ENCODE peak calls at places on chromosomes 2 and 18, in nine cellular contexts. One of them, this sample, is unnamed.

GRCh38 chr2:215362562-215362904 is 50.7 kb downstream of the ATIC start:
- DNase-seq in OCI-LY7: no peak
- DNase-seq in IMR-90: peak; percentile 15
- DNase-seq in thyroid gland: no peak
- DNase-seq in heart left ventricle: no peak
- DNase-seq in cardiac muscle cell: no peak
- DNase-seq in BJ: no peak
- DNase-seq in foreskin keratinocyte: no peak
- DNase-seq in cardiac fibroblast: peak; percentile 32
- DNase-seq in this sample: no peak

GRCh38 chr2:85911097-85911496 is 22.3 kb upstream of the ST3GAL5 start:
- DNase-seq in OCI-LY7: no peak
- DNase-seq in IMR-90: no peak
- DNase-seq in thyroid gland: no peak
- DNase-seq in heart left ventricle: no peak
- DNase-seq in cardiac muscle cell: no peak
- DNase-seq in BJ: no peak
- DNase-seq in foreskin keratinocyte: no peak
- DNase-seq in cardiac fibroblast: no peak
- DNase-seq in this sample: no peak

GRCh38 chr18:58195278-58195721 is 151.3 kb downstream of the NEDD4L start:
- DNase-seq in OCI-LY7: peak; percentile 3
- DNase-seq in IMR-90: no peak
- DNase-seq in thyroid gland: peak; percentile 70
- DNase-seq in heart left ventricle: no peak
- DNase-seq in cardiac muscle cell: peak; percentile 37
- DNase-seq in BJ: no peak
- DNase-seq in foreskin keratinocyte: peak; percentile 60
- DNase-seq in cardiac fibroblast: no peak
- DNase-seq in this sample: peak; percentile 54

GRCh38 chr18:49795612-49796552 is 17.5 kb downstream of the ACAA2 start:
- DNase-seq in OCI-LY7: no peak
- DNase-seq in IMR-90: peak; percentile 27
- DNase-seq in thyroid gland: no peak
- DNase-seq in heart left ventricle: no peak
- DNase-seq in cardiac muscle cell: no peak
- DNase-seq in BJ: no peak
- DNase-seq in foreskin keratinocyte: no peak
- DNase-seq in cardiac fibroblast: no peak
- DNase-seq in this sample: no peak

GRCh38 chr18:76752400-76752799 is 70.0 kb upstream of the ZNF236 start:
- DNase-seq in OCI-LY7: no peak
- DNase-seq in IMR-90: no peak
- DNase-seq in thyroid gland: no peak
- DNase-seq in heart left ventricle: no peak
- DNase-seq in cardiac muscle cell: no peak
- DNase-seq in BJ: no peak
- DNase-seq in foreskin keratinocyte: peak; percentile 29
- DNase-seq in cardiac fibroblast: no peak
- DNase-seq in this sample: peak; percentile 76

GRCh38 chr18:8084160-8084559 is 517.0 kb downstream of the PTPRM start:
- DNase-seq in OCI-LY7: peak; percentile 20
- DNase-seq in IMR-90: peak; percentile 46
- DNase-seq in thyroid gland: no peak
- DNase-seq in heart left ventricle: no peak
- DNase-seq in cardiac muscle cell: peak; percentile 69
- DNase-seq in BJ: no peak
- DNase-seq in foreskin keratinocyte: peak; percentile 52
- DNase-seq in cardiac fibroblast: peak; percentile 62
- DNase-seq in this sample: peak; percentile 66

GRCh38 chr18:46097378-46097852 is 681 bp downstream of the ATP5F1A start:
- DNase-seq in OCI-LY7: peak; percentile 11
- DNase-seq in IMR-90: no peak
- DNase-seq in thyroid gland: peak; percentile 16
- DNase-seq in heart left ventricle: no peak
- DNase-seq in cardiac muscle cell: peak; percentile 37
- DNase-seq in BJ: no peak
- DNase-seq in foreskin keratinocyte: no peak
- DNase-seq in cardiac fibroblast: no peak
- DNase-seq in this sample: no peak

GRCh38 chr18:67282796-67283195 is 233.7 kb downstream of the DSEL start:
- DNase-seq in OCI-LY7: no peak
- DNase-seq in IMR-90: peak; percentile 11
- DNase-seq in thyroid gland: no peak
- DNase-seq in heart left ventricle: no peak
- DNase-seq in cardiac muscle cell: no peak
- DNase-seq in BJ: peak; percentile 36
- DNase-seq in foreskin keratinocyte: no peak
- DNase-seq in cardiac fibroblast: peak; percentile 73
- DNase-seq in this sample: no peak

GRCh38 chr2:9392895-9393757 is 30.2 kb downstream of the ITGB1BP1 start:
- DNase-seq in OCI-LY7: no peak
- DNase-seq in IMR-90: no peak
- DNase-seq in thyroid gland: peak; percentile 80
- DNase-seq in heart left ventricle: peak; percentile 63
- DNase-seq in cardiac muscle cell: peak; percentile 21
- DNase-seq in BJ: no peak
- DNase-seq in foreskin keratinocyte: no peak
- DNase-seq in cardiac fibroblast: peak; percentile 77
- DNase-seq in this sample: no peak

GRCh38 chr2:237723613-237724012 is 75.0 kb upstream of the RBM44 start:
- DNase-seq in OCI-LY7: peak; percentile 70
- DNase-seq in IMR-90: peak; percentile 57
- DNase-seq in thyroid gland: no peak
- DNase-seq in heart left ventricle: peak; percentile 72
- DNase-seq in cardiac muscle cell: no peak
- DNase-seq in BJ: no peak
- DNase-seq in foreskin keratinocyte: peak; percentile 84
- DNase-seq in cardiac fibroblast: no peak
- DNase-seq in this sample: peak; percentile 65

GRCh38 chr2:34447097-34447496 is 848.0 kb upstream of the FAM98A start:
- DNase-seq in OCI-LY7: no peak
- DNase-seq in IMR-90: no peak
- DNase-seq in thyroid gland: no peak
- DNase-seq in heart left ventricle: no peak
- DNase-seq in cardiac muscle cell: no peak
- DNase-seq in BJ: no peak
- DNase-seq in foreskin keratinocyte: no peak
- DNase-seq in cardiac fibroblast: no peak
- DNase-seq in this sample: no peak

GRCh38 chr2:113231064-113231463 is 47.7 kb downstream of the PAX8 start:
- DNase-seq in OCI-LY7: no peak
- DNase-seq in IMR-90: no peak
- DNase-seq in thyroid gland: no peak
- DNase-seq in heart left ventricle: no peak
- DNase-seq in cardiac muscle cell: no peak
- DNase-seq in BJ: no peak
- DNase-seq in foreskin keratinocyte: no peak
- DNase-seq in cardiac fibroblast: no peak
- DNase-seq in this sample: no peak

GRCh38 chr2:207111757-207112156 is 54.0 kb downstream of the KLF7 start:
- DNase-seq in OCI-LY7: no peak
- DNase-seq in IMR-90: no peak
- DNase-seq in thyroid gland: no peak
- DNase-seq in heart left ventricle: no peak
- DNase-seq in cardiac muscle cell: no peak
- DNase-seq in BJ: no peak
- DNase-seq in foreskin keratinocyte: no peak
- DNase-seq in cardiac fibroblast: no peak
- DNase-seq in this sample: no peak

GRCh38 chr2:207112397-207112796 is 53.4 kb downstream of the KLF7 start:
- DNase-seq in OCI-LY7: no peak
- DNase-seq in IMR-90: no peak
- DNase-seq in thyroid gland: no peak
- DNase-seq in heart left ventricle: no peak
- DNase-seq in cardiac muscle cell: no peak
- DNase-seq in BJ: no peak
- DNase-seq in foreskin keratinocyte: no peak
- DNase-seq in cardiac fibroblast: no peak
- DNase-seq in this sample: no peak

GRCh38 chr2:207109768-207110167 is 56.0 kb downstream of the KLF7 start:
- DNase-seq in OCI-LY7: no peak
- DNase-seq in IMR-90: no peak
- DNase-seq in thyroid gland: no peak
- DNase-seq in heart left ventricle: no peak
- DNase-seq in cardiac muscle cell: no peak
- DNase-seq in BJ: no peak
- DNase-seq in foreskin keratinocyte: no peak
- DNase-seq in cardiac fibroblast: no peak
- DNase-seq in this sample: no peak

GRCh38 chr2:207110310-207110709 is 55.4 kb downstream of the KLF7 start:
- DNase-seq in OCI-LY7: no peak
- DNase-seq in IMR-90: no peak
- DNase-seq in thyroid gland: no peak
- DNase-seq in heart left ventricle: no peak
- DNase-seq in cardiac muscle cell: no peak
- DNase-seq in BJ: no peak
- DNase-seq in foreskin keratinocyte: no peak
- DNase-seq in cardiac fibroblast: no peak
- DNase-seq in this sample: no peak

DNA sequence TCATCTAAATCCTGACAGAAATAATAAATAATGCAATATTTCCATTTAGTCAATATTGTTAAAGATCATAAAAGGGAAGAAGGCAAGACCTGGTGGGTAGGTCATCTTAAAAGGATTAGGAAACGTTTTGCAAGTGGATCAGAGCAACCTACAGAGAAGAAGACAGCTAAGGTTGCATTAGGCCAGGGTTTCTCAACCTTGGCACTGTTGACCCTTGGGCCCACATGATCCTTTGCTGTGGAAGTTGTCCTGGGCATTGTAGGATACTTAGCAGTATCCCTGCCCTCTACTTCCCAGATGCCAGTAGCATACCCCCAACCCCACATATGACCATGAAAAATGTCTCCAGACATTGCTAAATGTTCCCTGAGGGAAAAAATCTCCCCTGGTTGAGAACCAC is 55.0 kb downstream of the KLF7 start:
- DNase-seq in OCI-LY7: no peak
- DNase-seq in IMR-90: no peak
- DNase-seq in thyroid gland: no peak
- DNase-seq in heart left ventricle: no peak
- DNase-seq in cardiac muscle cell: no peak
- DNase-seq in BJ: no peak
- DNase-seq in foreskin keratinocyte: no peak
- DNase-seq in cardiac fibroblast: no peak
- DNase-seq in this sample: no peak
- TF ChIP-seq CTCF in OCI-LY7: no peak
- TF ChIP-seq CTCF in IMR-90: no peak
- TF ChIP-seq CTCF in thyroid gland: no peak
- TF ChIP-seq CTCF in heart left ventricle: no peak
- TF ChIP-seq CTCF in cardiac muscle cell: no peak
- TF ChIP-seq CTCF in BJ: no peak
- TF ChIP-seq CTCF in foreskin keratinocyte: no peak
- TF ChIP-seq CTCF in cardiac fibroblast: no peak
- TF ChIP-seq CTCF in this sample: no peak

GRCh38 chr2:148020358-148021058 is at the start of gene ORC4:
- DNase-seq in OCI-LY7: peak; percentile 99
- DNase-seq in IMR-90: peak; percentile 99
- DNase-seq in thyroid gland: peak; percentile 99
- DNase-seq in heart left ventricle: peak; percentile 99
- DNase-seq in cardiac muscle cell: peak; percentile 100
- DNase-seq in BJ: peak; percentile 97
- DNase-seq in foreskin keratinocyte: peak; percentile 98
- DNase-seq in cardiac fibroblast: peak; percentile 100
- DNase-seq in this sample: peak; percentile 100
- TF ChIP-seq CTCF in OCI-LY7: peak; percentile 36
- TF ChIP-seq CTCF in IMR-90: peak; percentile 38
- TF ChIP-seq CTCF in thyroid gland: peak; percentile 40
- TF ChIP-seq CTCF in heart left ventricle: peak; percentile 32
- TF ChIP-seq CTCF in cardiac muscle cell: peak; percentile 49
- TF ChIP-seq CTCF in BJ: peak; percentile 64
- TF ChIP-seq CTCF in foreskin keratinocyte: peak; percentile 59
- TF ChIP-seq CTCF in cardiac fibroblast: peak; percentile 37
- TF ChIP-seq CTCF in this sample: peak; percentile 49

GRCh38 chr2:226796012-226796839 is 3.4 kb downstream of the IRS1 start:
- DNase-seq in OCI-LY7: no peak
- DNase-seq in IMR-90: peak; percentile 14
- DNase-seq in thyroid gland: peak; percentile 37
- DNase-seq in heart left ventricle: no peak
- DNase-seq in cardiac muscle cell: no peak
- DNase-seq in BJ: no peak
- DNase-seq in foreskin keratinocyte: peak; percentile 21
- DNase-seq in cardiac fibroblast: no peak
- DNase-seq in this sample: peak; percentile 17

GRCh38 chr2:226795281-226796011 is 4.2 kb downstream of the IRS1 start:
- DNase-seq in OCI-LY7: no peak
- DNase-seq in IMR-90: peak; percentile 56
- DNase-seq in thyroid gland: peak; percentile 29
- DNase-seq in heart left ventricle: peak; percentile 44
- DNase-seq in cardiac muscle cell: no peak
- DNase-seq in BJ: no peak
- DNase-seq in foreskin keratinocyte: peak; percentile 27
- DNase-seq in cardiac fibroblast: no peak
- DNase-seq in this sample: peak; percentile 44

GRCh38 chr2:226797989-226798421 is 1.6 kb downstream of the IRS1 start:
- DNase-seq in OCI-LY7: no peak
- DNase-seq in IMR-90: peak; percentile 56
- DNase-seq in thyroid gland: peak; percentile 35
- DNase-seq in heart left ventricle: peak; percentile 39
- DNase-seq in cardiac muscle cell: no peak
- DNase-seq in BJ: no peak
- DNase-seq in foreskin keratinocyte: no peak
- DNase-seq in cardiac fibroblast: peak; percentile 33
- DNase-seq in this sample: no peak

GRCh38 chr2:226797289-226797988 is 2.2 kb downstream of the IRS1 start:
- DNase-seq in OCI-LY7: no peak
- DNase-seq in IMR-90: peak; percentile 75
- DNase-seq in thyroid gland: peak; percentile 69
- DNase-seq in heart left ventricle: peak; percentile 54
- DNase-seq in cardiac muscle cell: no peak
- DNase-seq in BJ: no peak
- DNase-seq in foreskin keratinocyte: no peak
- DNase-seq in cardiac fibroblast: no peak
- DNase-seq in this sample: no peak

DNA sequence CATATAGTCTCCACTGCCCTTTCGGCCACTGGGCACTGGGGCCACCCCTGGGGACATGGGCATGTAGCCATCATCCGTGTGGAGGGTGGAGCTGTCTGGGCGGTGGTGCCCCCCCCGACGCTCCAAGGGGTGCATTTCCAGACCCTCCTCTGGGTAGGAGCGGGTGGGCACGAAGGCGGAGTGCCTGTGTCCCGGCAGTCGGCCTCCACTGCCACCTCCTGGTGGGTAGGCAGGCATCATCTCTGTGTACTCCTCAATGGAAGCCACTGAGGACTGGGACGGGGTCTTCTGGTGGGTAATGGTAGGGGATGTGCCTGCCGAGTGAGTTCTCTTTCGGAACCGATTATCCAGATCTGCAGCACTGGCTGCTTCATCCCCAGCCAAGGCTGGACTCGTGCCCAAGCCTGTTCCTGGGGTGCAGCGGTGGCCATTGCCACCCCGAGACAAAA is 2.8 kb downstream of the IRS1 start:
- DNase-seq in OCI-LY7: peak; percentile 38
- DNase-seq in IMR-90: peak; percentile 76
- DNase-seq in thyroid gland: peak; percentile 77
- DNase-seq in heart left ventricle: peak; percentile 69
- DNase-seq in cardiac muscle cell: no peak
- DNase-seq in BJ: no peak
- DNase-seq in foreskin keratinocyte: peak; percentile 28
- DNase-seq in cardiac fibroblast: peak; percentile 44
- DNase-seq in this sample: peak; percentile 40
- TF ChIP-seq CTCF in OCI-LY7: peak; percentile 74
- TF ChIP-seq CTCF in IMR-90: peak; percentile 68
- TF ChIP-seq CTCF in thyroid gland: peak; percentile 75
- TF ChIP-seq CTCF in heart left ventricle: peak; percentile 70
- TF ChIP-seq CTCF in cardiac muscle cell: peak; percentile 57
- TF ChIP-seq CTCF in BJ: peak; percentile 72
- TF ChIP-seq CTCF in foreskin keratinocyte: peak; percentile 63
- TF ChIP-seq CTCF in cardiac fibroblast: peak; percentile 74
- TF ChIP-seq CTCF in this sample: peak; percentile 49

GRCh38 chr2:131674174-131674507 is 146.5 kb downstream of the CCDC74A start:
- DNase-seq in OCI-LY7: no peak
- DNase-seq in IMR-90: no peak
- DNase-seq in thyroid gland: no peak
- DNase-seq in heart left ventricle: no peak
- DNase-seq in cardiac muscle cell: no peak
- DNase-seq in BJ: no peak
- DNase-seq in foreskin keratinocyte: no peak
- DNase-seq in cardiac fibroblast: no peak
- DNase-seq in this sample: no peak
- TF ChIP-seq CTCF in OCI-LY7: peak; percentile 6
- TF ChIP-seq CTCF in IMR-90: no peak
- TF ChIP-seq CTCF in thyroid gland: no peak
- TF ChIP-seq CTCF in heart left ventricle: peak; percentile 10
- TF ChIP-seq CTCF in cardiac muscle cell: no peak
- TF ChIP-seq CTCF in BJ: no peak
- TF ChIP-seq CTCF in foreskin keratinocyte: no peak
- TF ChIP-seq CTCF in cardiac fibroblast: no peak
- TF ChIP-seq CTCF in this sample: no peak

This sample was measured in epithelial cell of esophagus.